ENCODE peak calls at places on chromosomes 16 and 17, in five cellular contexts. M, C, F, S and E are unnamed samples.

GRCh38 chr17:32156656-32157055 is 14.4 kb downstream of the RHOT1 start:
- DNase-seq in M (no peak), C (no peak), F (no peak), S (no peak), E (no peak)

GRCh38 chr17:12909046-12909445 is 108.8 kb downstream of the ELAC2 start:
- DNase-seq in M (peak), C (no peak), F (no peak), S (no peak), E (no peak)

GRCh38 chr17:7241783-7242716 is at the start of gene GABARAP:
- DNase-seq in M (peak), C (peak), F (peak), S (peak), E (peak)

GRCh38 chr16:65083181-65083845 is 38.5 kb downstream of the CDH11 start:
- DNase-seq in M (no peak), C (no peak), F (no peak), S (no peak), E (no peak)

GRCh38 chr16:30030841-30031413 is at the start of gene TLCD3B:
- DNase-seq in M (no peak), C (no peak), F (no peak), S (no peak), E (peak)

GRCh38 chr17:73348018-73348823 is 36.4 kb upstream of the CDC42EP4 start:
- DNase-seq in M (no peak), C (no peak), F (no peak), S (no peak), E (peak)

GRCh38 chr16:54290203-54291106 is 3.9 kb upstream of the IRX3 start:
- DNase-seq in M (no peak), C (no peak), F (no peak), S (no peak), E (no peak)

GRCh38 chr17:38702900-38703741 is 2.0 kb upstream of the MLLT6 start:
- DNase-seq in M (peak), C (peak), F (no peak), S (no peak), E (peak)

GRCh38 chr16:83187404-83187803 is 560.6 kb downstream of the CDH13 start:
- DNase-seq in M (no peak), C (no peak), F (no peak), S (peak), E (peak)

GRCh38 chr17:48023408-48024148 is 14.0 kb downstream of the COPZ2 start:
- DNase-seq in M (no peak), C (peak), F (peak), S (peak), E (peak)

GRCh38 chr16:30473231-30474061 is 904 bp downstream of the ITGAL start:
- DNase-seq in M (peak), C (peak), F (peak), S (no peak), E (no peak)

GRCh38 chr16:48558269-48558915 is 51.6 kb downstream of the N4BP1 start:
- DNase-seq in M (no peak), C (no peak), F (no peak), S (no peak), E (no peak)

GRCh38 chr17:80819422-80820164 is 172.0 kb upstream of the CHMP6 start:
- DNase-seq in M (no peak), C (peak), F (no peak), S (no peak), E (no peak)

GRCh38 chr17:31561469-31562412 is 170.3 kb downstream of the RAB11FIP4 start:
- DNase-seq in M (no peak), C (no peak), F (no peak), S (no peak), E (peak)

GRCh38 chr17:55496094-55496881 is 15.0 kb downstream of the SMIM36 start:
- DNase-seq in M (peak), C (no peak), F (no peak), S (peak), E (no peak)

GRCh38 chr17:44272954-44273353 is 5.0 kb upstream of the SLC4A1 start:
- DNase-seq in M (peak), C (no peak), F (no peak), S (no peak), E (no peak)

GRCh38 chr17:83050651-83051422 is 28.6 kb upstream of the METRNL start:
- DNase-seq in M (no peak), C (no peak), F (no peak), S (peak), E (peak)

GRCh38 chr17:39114744-39115534 is 36.5 kb downstream of the PLXDC1 start:
- DNase-seq in M (no peak), C (no peak), F (no peak), S (no peak), E (peak)

GRCh38 chr17:74519951-74520553 is 11.2 kb downstream of the CD300LB start:
- DNase-seq in M (no peak), C (no peak), F (no peak), S (no peak), E (no peak)